ENCODE peak calls at places on chromosome 11, in eight cellular contexts. M is stimulated activated CD4-positive, alpha-beta T cell treated with anti-CD3 and anti-CD28 coated beads, Interleukin-15, amount 100 ng/mL, for 48 hours; V is KBM-7; Z is naive thymus-derived CD4-positive, alpha-beta T cell; Q is body of pancreas; W is HuH-7; N is activated CD4-positive, alpha-beta T cell treated with anti-CD3 and anti-CD28 coated beads, Interleukin-2, amount 50 U/mL, for 48 hours; Y is NCI-H1105. P is an unnamed sample.

GRCh38 chr11:14015711-14016110 is 53.2 kb downstream of the SPON1 start:
- DNase-seq in M (no peak), Z (no peak), W (peak; percentile 17), N (no peak), V (no peak), Q (peak; percentile 12), Y (no peak), P (peak; percentile 86)

GRCh38 chr11:7413961-7414728 is 71.2 kb upstream of the OLFML1 start:
- DNase-seq in M (no peak), V (peak; percentile 18), Z (no peak), W (peak; percentile 15), Y (no peak), N (no peak), Q (no peak), P (no peak)

GRCh38 chr11:64619196-64619595 is 28.2 kb downstream of the SLC22A12 start:
- DNase-seq in Z (no peak), V (no peak), N (no peak), W (no peak), M (no peak), Y (no peak), Q (peak; percentile 21), P (no peak)

GRCh38 chr11:118921929-118922744 is 3.6 kb downstream of the BCL9L start:
- DNase-seq in V (no peak), Y (no peak), W (no peak), M (no peak), Z (no peak), Q (peak; percentile 95), N (no peak), P (peak; percentile 84)

GRCh38 chr11:123302751-123303195 is 107.7 kb upstream of the CLMP start:
- DNase-seq in Z (no peak), W (no peak), M (peak; percentile 21), N (peak; percentile 34), Q (no peak), Y (no peak), V (no peak), P (no peak)

GRCh38 chr11:132300283-132300682 is 929.9 kb downstream of the NTM start:
- DNase-seq in M (no peak), N (no peak), V (no peak), Z (no peak), Q (no peak), W (peak; percentile 5), Y (no peak), P (peak; percentile 39)

GRCh38 chr11:19735512-19735911 is 22.9 kb downstream of the NAV2 start:
- DNase-seq in M (no peak), Q (no peak), W (no peak), Y (no peak), V (no peak), Z (no peak), N (no peak), P (no peak)

GRCh38 chr11:127259118-127259517 is 258.5 kb upstream of the KIRREL3 start:
- DNase-seq in Z (no peak), V (no peak), Y (no peak), M (no peak), Q (no peak), N (no peak), W (no peak), P (peak; percentile 9)

GRCh38 chr11:77084581-77085191 is 17.9 kb downstream of the CAPN5 start:
- DNase-seq in Q (peak; percentile 21), W (no peak), M (no peak), Z (no peak), V (no peak), Y (no peak), N (no peak), P (no peak)

GRCh38 chr11:124878497-124879228 is 13.4 kb downstream of the ROBO3 start:
- DNase-seq in V (no peak), W (no peak), N (no peak), Q (no peak), Z (no peak), Y (no peak), M (no peak), P (no peak)

GRCh38 chr11:119741369-119742262 is 12.6 kb upstream of the NECTIN1 start:
- DNase-seq in W (peak; percentile 83), Q (peak; percentile 47), N (peak; percentile 68), V (peak; percentile 64), M (peak; percentile 56), Y (no peak), Z (peak; percentile 67), P (peak; percentile 63)

GRCh38 chr11:119671048-119671447 is 58.0 kb downstream of the NECTIN1 start:
- DNase-seq in Q (peak; percentile 68), N (no peak), Y (peak; percentile 91), Z (no peak), M (no peak), W (no peak), V (no peak), P (no peak)

GRCh38 chr11:101617735-101618332 is 34.0 kb upstream of the TRPC6 start:
- DNase-seq in M (no peak), V (no peak), W (no peak), Y (no peak), N (no peak), Z (no peak), Q (no peak), P (no peak)

GRCh38 chr11:1650034-1650917 is 20.7 kb downstream of the KRTAP5-5 start:
- DNase-seq in Y (no peak), N (no peak), Z (no peak), M (no peak), V (no peak), Q (no peak), W (no peak), P (peak; percentile 26)

GRCh38 chr11:106624377-106624776 is 393.9 kb downstream of the GUCY1A2 start:
- DNase-seq in Z (no peak), Y (peak; percentile 4), N (no peak), W (no peak), M (no peak), V (no peak), Q (no peak), P (no peak)

GRCh38 chr11:36744375-36745168 is 146.5 kb upstream of the RAG2 start:
- DNase-seq in Z (peak; percentile 21), M (peak; percentile 49), N (peak; percentile 72), Q (peak; percentile 85), W (peak; percentile 58), Y (peak; percentile 15), V (peak; percentile 67), P (peak; percentile 77)

GRCh38 chr11:76803023-76803422 is 19.9 kb downstream of the TSKU start:
- DNase-seq in V (no peak), Q (no peak), Z (no peak), Y (no peak), N (no peak), M (no peak), W (no peak), P (no peak)

GRCh38 chr11:17591293-17591692 is 44.2 kb downstream of the OTOG start:
- DNase-seq in Q (no peak), N (no peak), Z (no peak), M (no peak), Y (no peak), V (no peak), W (no peak), P (no peak)

GRCh38 chr11:120501440-120501839 is 10.1 kb upstream of the GRIK4 start:
- DNase-seq in W (no peak), M (no peak), Q (no peak), Z (no peak), V (no peak), N (no peak), Y (no peak), P (no peak)

GRCh38 chr11:68996376-68997123 is 15.8 kb upstream of the MRGPRD start:
- DNase-seq in V (no peak), M (no peak), Q (no peak), Y (no peak), W (no peak), N (no peak), Z (no peak), P (no peak)

GRCh38 chr11:72493426-72494108 is 59.2 kb upstream of the CLPB start:
- DNase-seq in V (peak; percentile 37), Y (no peak), Q (no peak), N (no peak), M (no peak), W (no peak), Z (no peak), P (no peak)

GRCh38 chr11:7899418-7899817 is 31.6 kb downstream of the OR10A6 start:
- DNase-seq in Q (no peak), Z (no peak), N (no peak), W (no peak), M (no peak), Y (no peak), V (no peak), P (no peak)

GRCh38 chr11:71937826-71938225 is 9.0 kb downstream of the RNF121 start:
- DNase-seq in N (no peak), Z (no peak), V (no peak), M (no peak), Q (no peak), Y (no peak), W (no peak), P (no peak)